ENCODE peak calls at places on chromosomes 7 and 10, in seven cellular contexts. C is T-helper 1 cell, V is endothelial cell, Z is astrocyte of the hippocampus, U is amniotic epithelial cell, B is foreskin melanocyte, S is MV-4-11. L is an unnamed sample.

GRCh38 chr10:70602665-70603438 is at the start of gene PRF1:
- DNase-seq in C (peak), V (no peak), Z (no peak), U (no peak), B (no peak), S (no peak), L (peak)

GRCh38 chr10:133439517-133440461 is 14.0 kb upstream of the SCART1 start:
- DNase-seq in C (no peak), V (no peak), Z (no peak), U (no peak), B (no peak), S (no peak), L (no peak)

GRCh38 chr7:134470864-134471263 is 12.0 kb upstream of the AKR1B1 start:
- DNase-seq in C (no peak), V (no peak), Z (peak), U (peak), B (no peak), S (peak), L (no peak)

GRCh38 chr10:21516270-21517131 is 9.0 kb downstream of the SKIDA1 start:
- DNase-seq in C (peak), V (peak), Z (peak), U (peak), B (peak), S (peak), L (peak)

GRCh38 chr10:69819713-69820506 is 18.2 kb downstream of the COL13A1 start:
- DNase-seq in C (no peak), V (no peak), Z (peak), U (peak), B (no peak), S (peak), L (no peak)

GRCh38 chr10:77531441-77532001 is 106.1 kb downstream of the KCNMA1 start:
- DNase-seq in C (no peak), V (no peak), Z (peak), U (peak), B (peak), S (no peak), L (no peak)

GRCh38 chr10:71582019-71582418 is 137.6 kb downstream of the C10orf105 start:
- DNase-seq in C (no peak), V (peak), Z (peak), U (peak), B (no peak), S (peak), L (no peak)

GRCh38 chr10:11295492-11295891 is 277.8 kb downstream of the CELF2 start:
- DNase-seq in C (no peak), V (no peak), Z (no peak), U (no peak), B (no peak), S (no peak), L (no peak)

GRCh38 chr7:18278306-18278705 is 217.2 kb upstream of the HDAC9 start:
- DNase-seq in C (no peak), V (no peak), Z (no peak), U (no peak), B (peak), S (no peak), L (no peak)

GRCh38 chr7:141752634-141753033 is 11.3 kb upstream of the TAS2R3 start:
- DNase-seq in C (no peak), V (no peak), Z (no peak), U (no peak), B (no peak), S (no peak), L (no peak)

GRCh38 chr10:119282446-119282845 is 75.1 kb downstream of the GRK5 start:
- DNase-seq in C (no peak), V (no peak), Z (no peak), U (no peak), B (no peak), S (no peak), L (no peak)